ENCODE peak calls at places on chromosome 21, in nine cellular contexts. I, C, Q, P, F, H, K, O and R are unnamed samples. For H3K9me3 and H3K4me1, the result is how much of the 10 kb centered on the place peaks cover.

GRCh38 chr21:14452031-14452778 is 69.3 kb upstream of the HSPA13 start:
- DNase-seq in I (no peak), C (no peak), Q (no peak), P (no peak), F (no peak), H (no peak), K (no peak), O (no peak), R (no peak)

GRCh38 chr21:37742115-37742514 is 174.1 kb downstream of the KCNJ6 start:
- DNase-seq in I (no peak), C (no peak), Q (no peak), P (no peak), F (no peak), H (no peak), K (no peak), O (no peak), R (no peak)

GRCh38 chr21:25370311-25370744 is 237.0 kb downstream of the MRPL39 start:
- DNase-seq in I (no peak), C (no peak), Q (no peak), P (no peak), F (no peak), H (no peak), K (no peak), O (no peak), R (no peak)

GRCh38 chr21:15063081-15063820 is 1.5 kb downstream of the NRIP1 start:
- DNase-seq in I (no peak), C (no peak), Q (no peak), P (no peak), F (no peak), H (no peak), K (no peak), O (peak), R (no peak)

GRCh38 chr21:39314155-39315027 is 959 bp upstream of the BRWD1 start:
- DNase-seq in I (peak), C (peak), Q (peak), P (peak), F (peak), H (peak), K (peak), O (no peak), R (peak)

GRCh38 chr21:42321845-42322244 is 6.6 kb upstream of the TFF3 start:
- DNase-seq in I (no peak), C (no peak), Q (no peak), P (peak), F (no peak), H (no peak), K (no peak), O (no peak), R (no peak)

GRCh38 chr21:18443085-18443484 is 39.5 kb upstream of the TMPRSS15 start:
- DNase-seq in I (no peak), C (no peak), Q (no peak), P (no peak), F (no peak), H (no peak), K (no peak), O (no peak), R (no peak)

GRCh38 chr21:36163780-36164426 is 7.3 kb downstream of the DOP1B start:
- DNase-seq in I (no peak), C (no peak), Q (no peak), P (no peak), F (no peak), H (no peak), K (no peak), O (no peak), R (no peak)

GRCh38 chr21:19261731-19262367 is 858.3 kb upstream of the TMPRSS15 start:
- DNase-seq in I (no peak), C (no peak), Q (no peak), P (no peak), F (no peak), H (no peak), K (no peak), O (no peak), R (peak)

GRCh38 chr21:42075686-42076471 is 4.8 kb downstream of the UMODL1 start:
- DNase-seq in I (no peak), C (peak), Q (no peak), P (no peak), F (no peak), H (no peak), K (no peak), O (no peak), R (peak)

GRCh38 chr21:39046236-39046911 is 136.9 kb downstream of the PSMG1 start:
- DNase-seq in I (no peak), C (no peak), Q (no peak), P (no peak), F (no peak), H (no peak), K (no peak), O (no peak), R (no peak)

GRCh38 chr21:16707274-16707673 is 805.6 kb upstream of the CXADR start:
- DNase-seq in I (no peak), C (no peak), Q (no peak), P (no peak), F (no peak), H (no peak), K (no peak), O (no peak), R (no peak)

GRCh38 chr21:26769613-26770188 is 75.5 kb downstream of the ADAMTS1 start:
- DNase-seq in I (no peak), C (no peak), Q (peak), P (no peak), F (no peak), H (no peak), K (no peak), O (no peak), R (no peak)

GRCh38 chr21:32325706-32326105 is 27.1 kb downstream of the MRAP start:
- DNase-seq in I (no peak), C (no peak), Q (no peak), P (no peak), F (no peak), H (no peak), K (no peak), O (no peak), R (no peak)

GRCh38 chr21:26835027-26835713 is 10.0 kb downstream of the ADAMTS1 start:
- DNase-seq in I (no peak), C (no peak), Q (no peak), P (no peak), F (no peak), H (no peak), K (no peak), O (no peak), R (peak)

GRCh38 chr21:16330340-16331319 is 600.8 kb downstream of the USP25 start:
- DNase-seq in I (peak), C (no peak), Q (peak), P (no peak), F (peak), H (no peak), K (no peak), O (no peak), R (no peak)

GRCh38 chr21:25637846-25638245 is 1.2 kb upstream of the JAM2 start:
- DNase-seq in I (no peak), C (no peak), Q (no peak), P (no peak), F (no peak), H (no peak), K (no peak), O (no peak), R (no peak)

GRCh38 chr21:17467829-17468228 is 45.0 kb upstream of the CXADR start:
- DNase-seq in I (no peak), C (no peak), Q (no peak), P (no peak), F (no peak), H (no peak), K (no peak), O (no peak), R (no peak)

GRCh38 chr21:36005018-36005417 is 55.3 kb downstream of the SETD4 start:
- DNase-seq in I (no peak), C (no peak), Q (peak), P (no peak), F (no peak), H (no peak), K (no peak), O (no peak), R (no peak)

GRCh38 chr21:25385912-25386474 is 221.3 kb downstream of the MRPL39 start:
- DNase-seq in I (peak), C (no peak), Q (no peak), P (no peak), F (peak), H (peak), K (no peak), O (no peak), R (no peak)

GRCh38 chr21:18058731-18059398 is 185.8 kb upstream of the CHODL start:
- DNase-seq in I (no peak), C (no peak), Q (no peak), P (no peak), F (no peak), H (no peak), K (no peak), O (no peak), R (no peak)

GRCh38 chr21:32525282-32525681 is 60.0 kb downstream of the TCP10L start:
- DNase-seq in I (no peak), C (no peak), Q (no peak), P (no peak), F (no peak), H (peak), K (no peak), O (no peak), R (no peak)

GRCh38 chr21:25862112-25862511 is 127.3 kb downstream of the GABPA start:
- DNase-seq in I (no peak), C (no peak), Q (no peak), P (no peak), F (no peak), H (no peak), K (no peak), O (no peak), R (no peak)

GRCh38 chr21:35896060-35896459 is 164.3 kb downstream of the SETD4 start:
- DNase-seq in I (no peak), C (no peak), Q (no peak), P (no peak), F (no peak), H (no peak), K (no peak), O (no peak), R (no peak)

GRCh38 chr21:39673736-39674135 is 61.0 kb downstream of the B3GALT5 start:
- DNase-seq in I (no peak), C (no peak), Q (no peak), P (no peak), F (no peak), H (no peak), K (no peak), O (no peak), R (no peak)

GRCh38 chr21:42146821-42147220 is 72.1 kb upstream of the ABCG1 start:
- DNase-seq in I (no peak), C (peak), Q (peak), P (no peak), F (no peak), H (peak), K (peak), O (no peak), R (peak)

GRCh38 chr21:42836767-42837301 is 42.5 kb downstream of the WDR4 start:
- DNase-seq in I (no peak), C (peak), Q (no peak), P (no peak), F (no peak), H (no peak), K (no peak), O (peak), R (no peak)

GRCh38 chr21:29920938-29921337 is 18.9 kb downstream of the GRIK1 start:
- DNase-seq in I (no peak), C (no peak), Q (no peak), P (no peak), F (no peak), H (no peak), K (no peak), O (no peak), R (no peak)

GRCh38 chr21:24514081-24514733 is 1093.1 kb downstream of the MRPL39 start:
- DNase-seq in I (no peak), C (no peak), Q (no peak), P (no peak), F (no peak), H (no peak), K (no peak), O (no peak), R (no peak)

GRCh38 chr21:42320791-42321190 is 5.6 kb upstream of the TFF3 start:
- DNase-seq in I (no peak), C (no peak), Q (no peak), P (peak), F (no peak), H (no peak), K (no peak), O (no peak), R (no peak)

GRCh38 chr21:37878946-37879660 is 37.2 kb downstream of the KCNJ6 start:
- DNase-seq in I (peak), C (no peak), Q (no peak), P (no peak), F (no peak), H (no peak), K (no peak), O (no peak), R (no peak)

GRCh38 chr21:36735724-36736310 is 36.9 kb downstream of the SIM2 start:
- DNase-seq in I (no peak), C (no peak), Q (no peak), P (no peak), F (no peak), H (no peak), K (no peak), O (no peak), R (no peak)

GRCh38 chr21:32770514-32771133 is 931 bp downstream of the PAXBP1 start:
- DNase-seq in I (no peak), C (no peak), Q (no peak), P (no peak), F (no peak), H (no peak), K (no peak), O (no peak), R (no peak)

GRCh38 chr21:37269481-37269880 is 2.3 kb upstream of the VPS26C start:
- DNase-seq in I (no peak), C (no peak), Q (no peak), P (no peak), F (no peak), H (no peak), K (no peak), O (no peak), R (no peak)

GRCh38 chr21:38751379-38752050 is 54.2 kb upstream of the ETS2 start:
- DNase-seq in I (no peak), C (peak), Q (no peak), P (no peak), F (no peak), H (no peak), K (peak), O (no peak), R (peak)

DNA sequence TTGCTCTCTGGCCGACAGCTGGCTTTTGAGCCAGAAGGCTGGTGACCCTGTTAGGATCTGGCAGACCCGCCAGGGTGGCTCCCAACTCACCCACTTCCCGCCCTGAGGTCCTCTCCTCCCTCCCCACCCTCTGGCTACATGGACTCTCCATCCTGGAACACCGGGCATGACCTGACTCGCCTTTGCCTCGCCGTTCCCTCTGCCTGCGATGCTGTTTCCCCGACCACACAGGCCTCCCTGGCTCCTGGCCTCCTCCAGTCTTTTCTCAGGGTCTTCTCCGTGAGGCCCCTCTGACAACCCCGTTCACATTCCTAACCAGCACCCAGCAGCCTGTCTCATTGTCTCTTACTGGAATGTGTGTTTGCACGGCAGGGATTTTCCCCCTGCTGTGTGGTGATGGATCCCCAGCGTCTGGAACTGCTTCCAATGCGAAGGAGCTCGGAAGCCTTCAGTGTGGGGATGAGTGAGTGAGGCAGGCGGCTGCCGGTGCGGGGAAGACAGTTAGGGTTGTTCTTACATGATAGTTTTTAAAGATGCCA is 46.0 kb upstream of the POFUT2 start:
- DNase-seq in I (no peak), C (no peak), Q (no peak), P (no peak), F (no peak), H (peak), K (peak), O (no peak), R (peak)
- H3K27ac ChIP-seq in I (peak), C (no peak), Q (no peak), P (no peak), F (no peak), H (no peak), K (no peak), O (no peak), R (no peak)

GRCh38 chr21:44283953-44284352 is 1.7 kb upstream of the AIRE start:
- DNase-seq in I (no peak), C (peak), Q (no peak), P (no peak), F (no peak), H (no peak), K (peak), O (no peak), R (peak)

GRCh38 chr21:44279621-44280260 is 5.9 kb upstream of the AIRE start:
- DNase-seq in I (no peak), C (peak), Q (no peak), P (no peak), F (no peak), H (no peak), K (no peak), O (no peak), R (peak)

GRCh38 chr21:44281801-44282200 is 3.9 kb upstream of the AIRE start:
- DNase-seq in I (no peak), C (peak), Q (no peak), P (no peak), F (no peak), H (no peak), K (peak), O (no peak), R (no peak)

GRCh38 chr21:44285547-44285992 is at the start of gene AIRE:
- DNase-seq in I (no peak), C (peak), Q (no peak), P (no peak), F (no peak), H (no peak), K (no peak), O (no peak), R (peak)

GRCh38 chr21:44282370-44282769 is 3.3 kb upstream of the AIRE start:
- DNase-seq in I (no peak), C (no peak), Q (no peak), P (no peak), F (no peak), H (no peak), K (peak), O (no peak), R (no peak)
- H3K9me3 ChIP-seq in I (under half), C (under half), Q (under half), P (under half), F (under half), H (under half), K (under half), O (under half), R (under half)

DNA sequence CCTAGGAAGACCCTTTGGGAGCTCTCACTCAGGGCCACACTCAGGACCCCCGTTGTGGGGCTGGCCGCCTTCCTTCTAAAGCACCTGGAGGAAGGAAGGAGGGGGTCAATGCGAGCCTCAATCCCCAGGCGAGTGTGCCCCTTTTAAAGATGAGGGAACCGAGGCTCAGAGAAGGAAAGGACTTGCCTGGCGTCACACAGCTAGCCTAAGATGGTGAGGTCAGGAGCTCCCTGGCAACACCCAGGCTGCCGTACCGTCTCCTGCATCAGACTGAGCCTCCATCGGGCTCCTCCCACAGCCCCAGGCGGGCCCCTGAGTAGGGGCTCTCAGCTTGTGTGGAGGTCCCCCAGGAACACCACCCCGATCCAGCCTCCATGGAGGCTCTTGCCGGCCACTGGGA is 574 bp upstream of the AIRE start:
- DNase-seq in I (no peak), C (no peak), Q (no peak), P (no peak), F (no peak), H (no peak), K (no peak), O (no peak), R (peak)
- H3K4me1 ChIP-seq in I (under half), C (under half), Q (under half), P (under half), F (under half), H (under half), K (under half), O (under half), R (under half)

GRCh38 chr21:41010981-41011380 is 157.0 kb upstream of the BACE2 start:
- DNase-seq in I (no peak), C (peak), Q (no peak), P (no peak), F (no peak), H (no peak), K (no peak), O (no peak), R (no peak)

GRCh38 chr21:41008351-41008750 is 159.6 kb upstream of the BACE2 start:
- DNase-seq in I (no peak), C (no peak), Q (no peak), P (no peak), F (no peak), H (no peak), K (no peak), O (no peak), R (no peak)

GRCh38 chr21:41009398-41010177 is 158.4 kb upstream of the BACE2 start:
- DNase-seq in I (no peak), C (no peak), Q (no peak), P (no peak), F (no peak), H (no peak), K (no peak), O (no peak), R (no peak)

GRCh38 chr21:41011968-41012367 is 156.0 kb upstream of the BACE2 start:
- DNase-seq in I (no peak), C (peak), Q (no peak), P (no peak), F (no peak), H (no peak), K (no peak), O (no peak), R (no peak)

GRCh38 chr21:41008971-41009370 is 159.0 kb upstream of the BACE2 start:
- DNase-seq in I (no peak), C (no peak), Q (no peak), P (no peak), F (no peak), H (no peak), K (no peak), O (no peak), R (no peak)
- H3K27ac ChIP-seq in I (no peak), C (no peak), Q (no peak), P (no peak), F (no peak), H (no peak), K (no peak), O (no peak), R (no peak)

GRCh38 chr21:28207776-28208175 is 784.9 kb downstream of the LTN1 start:
- DNase-seq in I (no peak), C (no peak), Q (no peak), P (no peak), F (no peak), H (no peak), K (no peak), O (no peak), R (no peak)
- H3K9me3 ChIP-seq in I (under half), C (under half), Q (under half), P (under half), F (under half), H (under half), K (under half), O (under half), R (under half)

GRCh38 chr21:34606621-34607020 is 8.3 kb downstream of the RCAN1 start:
- DNase-seq in I (no peak), C (no peak), Q (no peak), P (no peak), F (no peak), H (no peak), K (no peak), O (no peak), R (no peak)

GRCh38 chr21:34609951-34610549 is 4.9 kb downstream of the RCAN1 start:
- DNase-seq in I (no peak), C (no peak), Q (no peak), P (no peak), F (no peak), H (no peak), K (no peak), O (no peak), R (no peak)

GRCh38 chr21:34612056-34612455 is 2.9 kb downstream of the RCAN1 start:
- DNase-seq in I (no peak), C (no peak), Q (no peak), P (no peak), F (no peak), H (no peak), K (no peak), O (no peak), R (no peak)

GRCh38 chr21:34611528-34611927 is 3.4 kb downstream of the RCAN1 start:
- DNase-seq in I (no peak), C (no peak), Q (no peak), P (no peak), F (no peak), H (no peak), K (no peak), O (no peak), R (no peak)

DNA sequence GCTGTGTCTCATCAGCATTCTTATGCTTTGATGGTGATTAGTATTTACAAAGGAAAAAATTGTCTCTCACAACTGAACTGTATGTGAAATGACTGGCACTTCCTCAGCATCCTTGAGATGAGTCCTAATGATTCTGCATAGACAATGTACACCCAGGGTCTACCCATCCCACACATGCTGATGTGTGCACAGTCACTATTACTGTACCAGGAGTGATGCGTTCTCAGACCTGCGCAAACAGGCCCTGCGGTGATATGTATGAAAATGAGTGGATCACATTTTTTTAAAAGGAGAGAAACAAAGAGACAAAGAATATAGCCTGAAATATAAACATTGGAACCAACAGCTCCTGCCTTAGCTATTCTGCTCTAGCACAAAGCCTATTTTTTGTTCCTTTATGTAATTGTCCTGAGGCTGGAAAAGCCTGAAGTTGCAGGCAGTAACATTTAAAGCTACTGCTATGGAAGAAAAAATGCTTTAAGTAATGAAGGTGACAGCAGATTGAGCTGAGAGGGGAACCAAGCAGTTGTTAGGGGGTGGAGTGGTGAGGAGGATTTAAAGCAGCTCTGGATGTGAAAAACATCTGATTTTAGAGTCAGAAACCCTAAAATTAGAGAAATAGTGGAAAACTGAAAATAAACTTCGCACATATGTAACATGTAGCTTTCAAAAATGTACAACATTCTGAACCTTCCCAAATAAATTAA is 5.5 kb downstream of the RCAN1 start:
- DNase-seq in I (no peak), C (no peak), Q (no peak), P (no peak), F (no peak), H (no peak), K (no peak), O (no peak), R (no peak)
- H3K4me1 ChIP-seq in I (under half), C (under half), Q (under half), P (under half), F (under half), H (under half), K (under half), O (under half), R (under half)